ENCODE peak calls at places on chromosomes 11 and 22, in five cellular contexts. T, K, I, A and D are unnamed samples.

GRCh38 chr11:130601141-130601540 is 152.7 kb downstream of the ADAMTS15 start:
- DNase-seq in T (no peak), K (no peak), I (no peak), A (no peak), D (no peak)

GRCh38 chr11:120622189-120622912 is 110.8 kb downstream of the GRIK4 start:
- DNase-seq in T (no peak), K (peak; percentile 19), I (peak; percentile 58), A (no peak), D (no peak)

GRCh38 chr11:47631473-47631872 is 10.9 kb downstream of the MTCH2 start:
- DNase-seq in T (no peak), K (no peak), I (no peak), A (no peak), D (no peak)

GRCh38 chr11:106281455-106282173 is 204.2 kb downstream of the AASDHPPT start:
- DNase-seq in T (peak; percentile 18), K (no peak), I (no peak), A (no peak), D (no peak)

GRCh38 chr22:45865561-45866397 is 111.2 kb downstream of the WNT7B start:
- DNase-seq in T (no peak), K (no peak), I (no peak), A (no peak), D (no peak)

GRCh38 chr22:26610072-26610958 is 7.5 kb downstream of the CRYBB1 start:
- DNase-seq in T (no peak), K (no peak), I (no peak), A (peak; percentile 93), D (no peak)

GRCh38 chr11:48044577-48044976 is 64.2 kb downstream of the PTPRJ start:
- DNase-seq in T (no peak), K (no peak), I (no peak), A (no peak), D (no peak)

GRCh38 chr11:442611-443081 is 835 bp upstream of the ANO9 start:
- DNase-seq in T (no peak), K (peak; percentile 15), I (peak; percentile 80), A (no peak), D (no peak)

GRCh38 chr11:130166457-130166784 is 6.8 kb downstream of the ST14 start:
- DNase-seq in T (peak; percentile 82), K (peak; percentile 42), I (peak; percentile 46), A (no peak), D (peak; percentile 33)

GRCh38 chr11:75399344-75400109 is at the start of gene RPS3:
- DNase-seq in T (peak; percentile 81), K (peak; percentile 91), I (peak; percentile 90), A (peak; percentile 72), D (peak; percentile 88)

GRCh38 chr11:125229916-125230315 is 65.4 kb downstream of the PKNOX2 start:
- DNase-seq in T (no peak), K (no peak), I (no peak), A (no peak), D (no peak)

GRCh38 chr22:20193761-20194494 is 43.1 kb upstream of the CCDC188 start:
- DNase-seq in T (no peak), K (no peak), I (no peak), A (no peak), D (no peak)

GRCh38 chr22:37470087-37470445 is 16.1 kb downstream of the MFNG start:
- DNase-seq in T (no peak), K (no peak), I (no peak), A (no peak), D (no peak)

GRCh38 chr11:113331988-113332387 is 17.6 kb downstream of the TTC12 start:
- DNase-seq in T (no peak), K (no peak), I (no peak), A (no peak), D (no peak)

GRCh38 chr11:70545626-70545945 is 147.3 kb downstream of the CTTN start:
- DNase-seq in T (no peak), K (no peak), I (no peak), A (no peak), D (no peak)

GRCh38 chr11:130390071-130390758 is 38.2 kb downstream of the ADAMTS8 start:
- DNase-seq in T (peak; percentile 24), K (peak; percentile 16), I (no peak), A (no peak), D (peak; percentile 66)

GRCh38 chr22:30634477-30635233 is 926 bp upstream of the SLC35E4 start:
- DNase-seq in T (peak; percentile 73), K (peak; percentile 82), I (peak; percentile 90), A (peak; percentile 47), D (peak; percentile 31)

GRCh38 chr11:94968334-94968958 is 4.9 kb downstream of the CWC15 start:
- DNase-seq in T (no peak), K (no peak), I (peak; percentile 34), A (no peak), D (peak; percentile 27)

GRCh38 chr11:64173616-64174355 is 7.9 kb upstream of the MACROD1 start:
- DNase-seq in T (no peak), K (no peak), I (no peak), A (no peak), D (no peak)

GRCh38 chr11:112219476-112220232 is 6.6 kb upstream of the PTS start:
- DNase-seq in T (peak; percentile 71), K (peak; percentile 66), I (peak; percentile 72), A (peak; percentile 56), D (peak; percentile 72)

GRCh38 chr22:27405672-27406388 is 395.7 kb downstream of the MN1 start:
- DNase-seq in T (peak; percentile 18), K (peak; percentile 62), I (peak; percentile 82), A (no peak), D (peak; percentile 16)

GRCh38 chr11:559712-560304 is 730 bp downstream of the LMNTD2 start:
- DNase-seq in T (peak; percentile 44), K (peak; percentile 48), I (no peak), A (no peak), D (peak; percentile 81)

GRCh38 chr11:14411818-14412217 is 52.8 kb upstream of the RRAS2 start:
- DNase-seq in T (no peak), K (peak; percentile 1), I (no peak), A (no peak), D (no peak)

GRCh38 chr22:39360242-39360641 is 10.5 kb downstream of the SYNGR1 start:
- DNase-seq in T (no peak), K (no peak), I (no peak), A (no peak), D (no peak)

GRCh38 chr22:29314537-29315285 is 786 bp downstream of the RASL10A start:
- DNase-seq in T (no peak), K (no peak), I (peak; percentile 63), A (no peak), D (no peak)

GRCh38 chr22:29315286-29316195 is at the start of gene RASL10A:
- DNase-seq in T (no peak), K (no peak), I (peak; percentile 77), A (no peak), D (no peak)

GRCh38 chr22:29313126-29314071 is 2.1 kb downstream of the RASL10A start:
- DNase-seq in T (peak; percentile 34), K (no peak), I (peak; percentile 86), A (no peak), D (no peak)

GRCh38 chr22:29312218-29313125 is 3.0 kb downstream of the RASL10A start:
- DNase-seq in T (no peak), K (no peak), I (peak; percentile 29), A (no peak), D (no peak)

GRCh38 chr22:29314074-29314473 is 1.4 kb downstream of the RASL10A start:
- DNase-seq in T (no peak), K (no peak), I (no peak), A (no peak), D (no peak)
- TF ChIP-seq ZBTB33 in T (no peak), K (no peak), I (no peak), A (no peak), D (no peak)

DNA sequence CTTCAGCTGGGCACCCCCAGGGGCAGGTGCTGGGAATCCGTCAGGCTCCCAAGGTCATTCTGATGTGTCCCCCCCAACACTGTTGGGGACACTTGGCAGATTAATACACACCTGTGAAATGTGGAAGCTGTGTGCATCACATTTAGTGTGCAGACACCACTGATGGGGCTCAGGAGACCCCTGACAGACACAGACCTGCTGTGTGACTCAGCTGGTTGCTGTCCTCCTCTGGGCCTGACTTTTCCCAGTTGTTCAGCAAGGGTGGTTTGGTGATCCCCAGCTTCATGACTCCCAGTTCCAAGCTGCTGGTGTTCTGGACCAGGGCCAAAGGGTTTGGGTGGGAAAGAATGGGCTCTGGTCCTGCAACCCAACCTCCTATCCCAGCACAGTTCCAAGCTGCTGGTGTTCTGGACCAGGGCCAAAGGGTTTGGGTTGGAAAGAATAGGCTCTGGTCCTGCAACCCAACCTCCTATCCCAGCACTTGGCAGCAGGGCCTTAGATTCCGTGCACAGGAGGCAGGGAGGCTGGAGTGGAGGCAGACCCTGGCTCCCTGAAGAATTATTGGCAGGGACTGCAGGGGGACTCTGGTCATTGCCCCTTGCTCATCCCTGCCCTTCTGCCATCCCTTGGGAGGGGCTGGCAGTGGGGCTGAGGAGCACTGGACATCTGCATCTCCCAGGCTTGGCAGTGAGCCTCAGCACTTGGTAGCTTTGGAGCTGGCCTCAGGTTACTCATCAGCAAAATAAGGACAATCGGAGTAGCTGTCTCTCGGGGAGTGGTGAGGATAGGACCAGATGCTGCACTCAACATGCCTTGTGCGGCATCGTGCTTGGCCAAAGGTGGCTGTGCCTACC is 8.4 kb upstream of the OMP start:
- DNase-seq in T (no peak), K (no peak), I (no peak), A (no peak), D (no peak)
- TF ChIP-seq SIN3A in T (no peak), K (no peak), I (no peak), A (no peak), D (no peak)

GRCh38 chr11:134150195-134150903 is 73.4 kb downstream of the NCAPD3 start:
- DNase-seq in T (no peak), K (no peak), I (no peak), A (no peak), D (no peak)
- TF ChIP-seq ZBTB33 in T (no peak), K (no peak), I (no peak), A (no peak), D (no peak)

GRCh38 chr22:47434336-47435203 is 672.1 kb downstream of the TBC1D22A start:
- DNase-seq in T (no peak), K (no peak), I (no peak), A (no peak), D (no peak)

GRCh38 chr22:47435204-47435487 is 672.7 kb downstream of the TBC1D22A start:
- DNase-seq in T (no peak), K (no peak), I (no peak), A (no peak), D (no peak)

GRCh38 chr22:47437636-47438035 is 675.2 kb downstream of the TBC1D22A start:
- DNase-seq in T (no peak), K (no peak), I (no peak), A (no peak), D (no peak)

GRCh38 chr22:47437110-47437509 is 674.7 kb downstream of the TBC1D22A start:
- DNase-seq in T (no peak), K (no peak), I (no peak), A (no peak), D (no peak)

DNA sequence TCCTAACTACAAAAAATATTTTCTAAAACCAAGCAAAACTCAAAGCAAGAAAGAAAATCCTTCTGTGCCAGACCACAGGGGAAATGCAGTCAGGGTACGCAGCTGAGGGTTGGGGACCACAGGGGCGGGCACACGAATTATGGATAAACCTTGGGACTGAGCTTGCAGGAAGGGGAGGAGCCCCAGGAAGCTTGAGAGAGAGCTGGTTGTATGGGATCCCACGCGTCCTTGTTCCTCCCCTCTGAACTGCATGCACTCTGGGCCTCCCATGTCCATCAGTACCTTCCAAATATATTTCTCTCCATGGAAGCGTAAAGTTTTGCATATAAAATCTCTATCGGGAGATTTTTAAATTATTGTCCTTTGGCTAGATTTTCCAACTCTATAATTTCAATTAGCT is 673.4 kb downstream of the TBC1D22A start:
- DNase-seq in T (no peak), K (no peak), I (no peak), A (no peak), D (no peak)
- TF ChIP-seq SIN3A in T (no peak), K (no peak), I (no peak), A (no peak), D (no peak)

GRCh38 chr11:132039521-132039920 is 669.1 kb downstream of the NTM start:
- DNase-seq in T (no peak), K (no peak), I (no peak), A (no peak), D (no peak)
- TF ChIP-seq ZBTB33 in T (no peak), K (no peak), I (no peak), A (no peak), D (no peak)